ENCODE peak calls at places on chromosomes 2 and 18, in ten cellular contexts. Q is MM.1S; W is SJCRH30; O is A549; U is Caco-2; X is BJ; Y is mucosa of descending colon; B is lower leg skin; F is brain microvascular endothelial cell; D is CD8-positive, alpha-beta memory T cell. K is an unnamed sample.

GRCh38 chr2:210913461-210913860 is 357.1 kb downstream of the CPS1 start:
- DNase-seq in Q (no peak), W (no peak), O (no peak), U (no peak), X (no peak), Y (no peak), B (no peak), F (no peak), D (no peak), K (no peak)

GRCh38 chr2:24837996-24838513 is 44.8 kb downstream of the CENPO start:
- DNase-seq in Q (no peak), W (no peak), O (no peak), U (no peak), X (no peak), Y (no peak), B (no peak), F (no peak), D (no peak), K (no peak)

GRCh38 chr2:16546128-16546754 is 119.4 kb downstream of the CYRIA start:
- DNase-seq in Q (peak), W (peak), O (peak), U (peak), X (no peak), Y (no peak), B (no peak), F (peak), D (no peak), K (no peak)

GRCh38 chr2:205686231-205687017 is 4.1 kb downstream of the NRP2 start:
- DNase-seq in Q (no peak), W (no peak), O (no peak), U (no peak), X (no peak), Y (no peak), B (no peak), F (no peak), D (no peak), K (no peak)

GRCh38 chr2:241730679-241731293 is 3.6 kb upstream of the D2HGDH start:
- DNase-seq in Q (no peak), W (no peak), O (no peak), U (no peak), X (no peak), Y (no peak), B (no peak), F (no peak), D (no peak), K (no peak)

GRCh38 chr18:70363861-70364260 is 75.0 kb downstream of the SOCS6 start:
- DNase-seq in Q (no peak), W (no peak), O (peak), U (no peak), X (peak), Y (no peak), B (no peak), F (no peak), D (no peak), K (peak)

GRCh38 chr2:127829845-127830246 is 18.9 kb upstream of the WDR33 start:
- DNase-seq in Q (peak), W (peak), O (no peak), U (no peak), X (peak), Y (no peak), B (no peak), F (no peak), D (peak), K (no peak)

GRCh38 chr2:63819765-63820717 is 21.7 kb upstream of the UGP2 start:
- DNase-seq in Q (no peak), W (peak), O (no peak), U (no peak), X (no peak), Y (no peak), B (peak), F (no peak), D (no peak), K (no peak)

GRCh38 chr2:207662203-207662602 is 37.0 kb upstream of the METTL21A start:
- DNase-seq in Q (peak), W (no peak), O (no peak), U (no peak), X (no peak), Y (no peak), B (no peak), F (no peak), D (no peak), K (no peak)

GRCh38 chr2:3769766-3770165 is 66.4 kb downstream of the DCDC2C start:
- DNase-seq in Q (no peak), W (no peak), O (no peak), U (no peak), X (no peak), Y (no peak), B (no peak), F (no peak), D (no peak), K (no peak)

GRCh38 chr2:47661310-47661709 is 121.6 kb upstream of the MSH6 start:
- DNase-seq in Q (no peak), W (no peak), O (no peak), U (no peak), X (no peak), Y (no peak), B (no peak), F (no peak), D (no peak), K (no peak)

GRCh38 chr2:146997945-146998344 is 846.9 kb upstream of the ACVR2A start:
- DNase-seq in Q (no peak), W (no peak), O (no peak), U (no peak), X (no peak), Y (no peak), B (no peak), F (no peak), D (no peak), K (no peak)

GRCh38 chr18:62088146-62088545 is 98.7 kb downstream of the PIGN start:
- DNase-seq in Q (no peak), W (no peak), O (no peak), U (no peak), X (peak), Y (no peak), B (no peak), F (no peak), D (no peak), K (no peak)

GRCh38 chr2:232791518-232791917 is 15.2 kb upstream of the KCNJ13 start:
- DNase-seq in Q (no peak), W (no peak), O (no peak), U (no peak), X (no peak), Y (no peak), B (no peak), F (no peak), D (no peak), K (no peak)

GRCh38 chr2:65370387-65371093 is 61.9 kb downstream of the SPRED2 start:
- DNase-seq in Q (no peak), W (peak), O (no peak), U (no peak), X (no peak), Y (no peak), B (no peak), F (no peak), D (no peak), K (no peak)

GRCh38 chr2:109239720-109240119 is 110.7 kb downstream of the SH3RF3 start:
- DNase-seq in Q (no peak), W (no peak), O (no peak), U (no peak), X (no peak), Y (no peak), B (no peak), F (peak), D (no peak), K (peak)

GRCh38 chr2:6525371-6525770 is 340.3 kb downstream of the CMPK2 start:
- DNase-seq in Q (no peak), W (no peak), O (no peak), U (no peak), X (no peak), Y (no peak), B (no peak), F (no peak), D (no peak), K (no peak)

GRCh38 chr2:156333274-156333950 is 891 bp upstream of the NR4A2 start:
- DNase-seq in Q (peak), W (no peak), O (no peak), U (no peak), X (no peak), Y (no peak), B (no peak), F (peak), D (no peak), K (no peak)

GRCh38 chr2:222864296-222864695 is 3.5 kb downstream of the ACSL3 start:
- DNase-seq in Q (no peak), W (peak), O (peak), U (peak), X (no peak), Y (no peak), B (no peak), F (peak), D (no peak), K (no peak)

GRCh38 chr2:217420868-217421267 is 561.0 kb upstream of the TNP1 start:
- DNase-seq in Q (no peak), W (no peak), O (no peak), U (no peak), X (no peak), Y (no peak), B (no peak), F (no peak), D (no peak), K (no peak)

GRCh38 chr2:241952816-241953215 is 83.3 kb downstream of the RTP5 start:
- DNase-seq in Q (no peak), W (no peak), O (no peak), U (no peak), X (no peak), Y (no peak), B (no peak), F (no peak), D (peak), K (no peak)

GRCh38 chr2:10432315-10433181 is 15.6 kb downstream of the ODC1 start:
- DNase-seq in Q (no peak), W (peak), O (no peak), U (no peak), X (no peak), Y (peak), B (no peak), F (no peak), D (peak), K (no peak)

GRCh38 chr18:27223570-27224340 is 38.6 kb upstream of the CHST9 start:
- DNase-seq in Q (no peak), W (peak), O (no peak), U (no peak), X (no peak), Y (no peak), B (no peak), F (no peak), D (no peak), K (no peak)

GRCh38 chr18:26103579-26103978 is 13.2 kb upstream of the SS18 start:
- DNase-seq in Q (peak), W (peak), O (peak), U (no peak), X (no peak), Y (no peak), B (peak), F (no peak), D (no peak), K (no peak)

GRCh38 chr2:39504790-39505335 is 67.8 kb upstream of the MAP4K3 start:
- DNase-seq in Q (no peak), W (no peak), O (peak), U (no peak), X (peak), Y (no peak), B (no peak), F (no peak), D (no peak), K (peak)

GRCh38 chr2:234754126-234754525 is 197.7 kb upstream of the SH3BP4 start:
- DNase-seq in Q (no peak), W (no peak), O (no peak), U (no peak), X (no peak), Y (no peak), B (no peak), F (peak), D (no peak), K (peak)

GRCh38 chr2:236536727-236537398 is 32.8 kb upstream of the ACKR3 start:
- DNase-seq in Q (peak), W (no peak), O (no peak), U (no peak), X (no peak), Y (peak), B (no peak), F (no peak), D (peak), K (no peak)

GRCh38 chr2:128732976-128733431 is 414.3 kb upstream of the HS6ST1 start:
- DNase-seq in Q (no peak), W (no peak), O (no peak), U (no peak), X (no peak), Y (no peak), B (no peak), F (peak), D (no peak), K (no peak)

GRCh38 chr2:47907097-47907781 is 941 bp upstream of the FBXO11 start:
- DNase-seq in Q (peak), W (peak), O (peak), U (no peak), X (no peak), Y (no peak), B (peak), F (no peak), D (peak), K (no peak)

GRCh38 chr2:172471168-172471567 is 43.8 kb downstream of the ITGA6 start:
- DNase-seq in Q (no peak), W (no peak), O (no peak), U (no peak), X (no peak), Y (no peak), B (no peak), F (no peak), D (no peak), K (no peak)
- H3K4me3 ChIP-seq in Q (no peak), W (no peak), O (no peak), U (no peak), X (no peak), Y (no peak), B (no peak), F (no peak), D (no peak), K (no peak)

DNA sequence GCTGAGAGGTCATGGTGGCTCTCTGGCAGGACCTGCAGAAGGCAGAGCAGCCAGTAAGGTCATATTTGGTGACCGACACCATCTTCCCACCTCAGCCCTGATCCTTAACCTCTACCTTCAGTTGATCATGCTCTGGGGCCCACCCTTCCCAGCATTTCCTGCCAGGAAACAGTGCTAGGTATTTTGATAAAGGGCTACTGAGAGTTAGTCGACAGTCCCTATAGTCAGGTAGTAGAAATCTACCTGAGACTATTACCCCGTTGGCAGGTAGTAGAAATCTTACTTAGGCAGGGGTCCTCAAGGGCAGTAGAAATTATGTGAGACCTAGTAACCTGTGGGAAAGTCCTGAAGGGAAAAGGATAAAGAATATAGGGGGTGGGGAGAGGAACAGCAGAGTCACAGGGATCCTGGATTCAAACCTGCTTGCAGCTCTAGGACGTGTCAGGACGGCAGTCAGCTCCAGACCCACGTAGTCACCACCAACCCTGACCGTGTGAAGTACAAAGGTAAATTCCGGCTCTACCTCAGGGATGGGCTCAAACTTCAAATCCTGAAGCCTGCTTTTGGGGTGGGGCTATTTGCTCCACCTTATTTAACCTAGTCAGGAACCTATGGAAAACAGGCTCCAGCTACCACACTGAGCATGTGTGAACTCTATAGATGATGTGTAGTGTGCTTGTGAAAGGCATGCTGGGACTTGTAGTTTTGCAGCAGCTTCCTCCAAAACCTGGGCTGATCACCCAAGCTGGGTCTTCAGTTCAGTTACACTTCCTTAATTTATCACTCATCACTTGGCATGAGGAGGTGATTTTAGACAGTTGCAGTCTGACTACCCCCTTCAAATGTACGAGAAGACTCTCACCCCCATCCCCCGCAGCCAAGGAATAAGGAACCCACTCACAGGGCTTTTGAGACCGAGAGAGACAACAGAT is at the start of gene DQX1:
- DNase-seq in Q (peak), W (peak), O (peak), U (peak), X (no peak), Y (no peak), B (no peak), F (no peak), D (no peak), K (no peak)
- H3K4me3 ChIP-seq in Q (no peak), W (no peak), O (no peak), U (peak), X (no peak), Y (no peak), B (no peak), F (no peak), D (no peak), K (no peak)

GRCh38 chr18:63971320-63972071 is 1.6 kb downstream of the SERPINB8 start:
- DNase-seq in Q (no peak), W (no peak), O (no peak), U (no peak), X (no peak), Y (no peak), B (no peak), F (no peak), D (no peak), K (no peak)
- H3K4me3 ChIP-seq in Q (no peak), W (peak), O (peak), U (no peak), X (peak), Y (no peak), B (no peak), F (peak), D (no peak), K (peak)

GRCh38 chr2:238893349-238894000 is 45.6 kb downstream of the TWIST2 start:
- DNase-seq in Q (no peak), W (no peak), O (no peak), U (no peak), X (no peak), Y (no peak), B (no peak), F (no peak), D (no peak), K (no peak)
- H3K4me3 ChIP-seq in Q (no peak), W (no peak), O (no peak), U (no peak), X (no peak), Y (no peak), B (no peak), F (no peak), D (no peak), K (no peak)

GRCh38 chr2:231181848-231182247 is 16.6 kb upstream of the ARMC9 start:
- DNase-seq in Q (no peak), W (peak), O (peak), U (no peak), X (no peak), Y (peak), B (peak), F (peak), D (no peak), K (peak)
- H3K4me3 ChIP-seq in Q (no peak), W (no peak), O (no peak), U (no peak), X (no peak), Y (no peak), B (no peak), F (no peak), D (no peak), K (no peak)

DNA sequence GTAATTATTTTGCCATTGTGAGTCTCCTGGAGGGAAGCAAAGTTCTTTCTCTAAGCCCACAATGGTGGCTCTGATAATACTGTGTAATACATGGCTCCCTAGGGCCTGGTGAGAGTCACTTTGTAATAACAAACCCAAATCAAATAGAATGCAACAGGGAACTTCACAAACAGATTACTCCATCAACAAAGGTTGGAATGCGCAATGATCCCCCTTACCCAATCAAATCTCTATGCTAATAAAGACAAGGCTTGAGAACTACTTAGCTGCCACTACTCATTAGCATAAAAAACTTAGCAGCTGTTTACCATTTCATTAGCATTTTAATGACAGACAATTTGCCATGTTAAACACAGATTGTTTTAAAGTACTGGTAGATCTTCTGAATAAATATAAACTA is 285.6 kb upstream of the SESTD1 start:
- DNase-seq in Q (no peak), W (no peak), O (no peak), U (no peak), X (no peak), Y (no peak), B (no peak), F (no peak), D (no peak), K (no peak)
- H3K4me3 ChIP-seq in Q (no peak), W (no peak), O (no peak), U (no peak), X (no peak), Y (no peak), B (no peak), F (no peak), D (no peak), K (no peak)

K was measured in epithelial cell of proximal tubule.